ENCODE peak calls at places on chromosomes 5 and 9, in six cellular contexts. O is activated effector memory CD4-positive, alpha-beta T cell treated with anti-CD3 and anti-CD28 coated beads, Interleukin-2, amount 50 U/mL, for 16 hours; G is AG09309; W is cardiac fibroblast; Z is endothelial cell; L is H7. V is an unnamed sample.

GRCh38 chr9:69036319-69036718 is 767 bp downstream of the FXN start:
- DNase-seq in O (peak; percentile 69), G (no peak), W (peak; percentile 45), Z (no peak), L (peak; percentile 69), V (no peak)

GRCh38 chr5:133370281-133370890 is 242.0 kb downstream of the FSTL4 start:
- DNase-seq in O (peak; percentile 34), G (no peak), W (no peak), Z (no peak), L (no peak), V (no peak)

GRCh38 chr9:6160579-6160978 is 55.0 kb upstream of the IL33 start:
- DNase-seq in O (no peak), G (no peak), W (no peak), Z (no peak), L (no peak), V (no peak)

GRCh38 chr5:32339198-32339597 is 26.5 kb upstream of the MTMR12 start:
- DNase-seq in O (no peak), G (no peak), W (peak; percentile 41), Z (no peak), L (no peak), V (no peak)

GRCh38 chr5:61159070-61159469 is 3.2 kb downstream of the SMIM15 start:
- DNase-seq in O (no peak), G (no peak), W (no peak), Z (no peak), L (no peak), V (no peak)

GRCh38 chr5:110716247-110717245 is 9.9 kb downstream of the TMEM232 start:
- DNase-seq in O (no peak), G (no peak), W (peak; percentile 19), Z (no peak), L (no peak), V (no peak)

GRCh38 chr5:66517361-66517760 is 78.8 kb upstream of the MAST4 start:
- DNase-seq in O (no peak), G (no peak), W (no peak), Z (no peak), L (no peak), V (no peak)

GRCh38 chr9:126689027-126689825 is 75.5 kb downstream of the LMX1B start:
- DNase-seq in O (no peak), G (no peak), W (no peak), Z (no peak), L (peak; percentile 33), V (no peak)

GRCh38 chr9:110099236-110099741 is 108.7 kb downstream of the C9orf152 start:
- DNase-seq in O (no peak), G (peak; percentile 60), W (peak; percentile 87), Z (no peak), L (no peak), V (peak; percentile 98)

V was measured in DMS 273 treated with DMSO at 0.1 percent for 48 hours.